ENCODE peak calls at places on chromosomes 11 and 22, in eight cellular contexts. One of them, this sample, is unnamed.

GRCh38 chr11:121575250-121575962 is 122.6 kb upstream of the SORL1-AS1 start:
- DNase-seq in cardiac fibroblast: peak; percentile 47
- DNase-seq in AG04450: peak; percentile 29
- DNase-seq in left ventricle myocardium inferior: peak; percentile 58
- DNase-seq in fibroblast of villous mesenchyme: peak; percentile 94
- DNase-seq in choroid plexus epithelial cell: peak; percentile 83
- DNase-seq in H9: no peak
- DNase-seq in upper lobe of right lung: peak; percentile 89
- DNase-seq in this sample: no peak

GRCh38 chr11:132744771-132745170 is 787.5 kb downstream of the OPCML start:
- DNase-seq in cardiac fibroblast: peak; percentile 14
- DNase-seq in AG04450: peak; percentile 32
- DNase-seq in left ventricle myocardium inferior: no peak
- DNase-seq in fibroblast of villous mesenchyme: no peak
- DNase-seq in choroid plexus epithelial cell: no peak
- DNase-seq in H9: no peak
- DNase-seq in upper lobe of right lung: no peak
- DNase-seq in this sample: peak; percentile 83

GRCh38 chr22:23621082-23621780 is 10.9 kb downstream of the DRICH1 start:
- DNase-seq in cardiac fibroblast: no peak
- DNase-seq in AG04450: no peak
- DNase-seq in left ventricle myocardium inferior: no peak
- DNase-seq in fibroblast of villous mesenchyme: no peak
- DNase-seq in choroid plexus epithelial cell: no peak
- DNase-seq in H9: no peak
- DNase-seq in upper lobe of right lung: no peak
- DNase-seq in this sample: no peak

GRCh38 chr22:46425011-46425410 is 89.5 kb downstream of the TRMU start:
- DNase-seq in cardiac fibroblast: peak; percentile 5
- DNase-seq in AG04450: no peak
- DNase-seq in left ventricle myocardium inferior: no peak
- DNase-seq in fibroblast of villous mesenchyme: peak; percentile 51
- DNase-seq in choroid plexus epithelial cell: peak; percentile 34
- DNase-seq in H9: no peak
- DNase-seq in upper lobe of right lung: no peak
- DNase-seq in this sample: peak; percentile 94

GRCh38 chr11:110131386-110132123 is 38.4 kb downstream of the ZC3H12C start:
- DNase-seq in cardiac fibroblast: no peak
- DNase-seq in AG04450: no peak
- DNase-seq in left ventricle myocardium inferior: no peak
- DNase-seq in fibroblast of villous mesenchyme: no peak
- DNase-seq in choroid plexus epithelial cell: no peak
- DNase-seq in H9: no peak
- DNase-seq in upper lobe of right lung: no peak
- DNase-seq in this sample: no peak

GRCh38 chr11:100925935-100926334 is 203.7 kb downstream of the PGR start:
- DNase-seq in cardiac fibroblast: peak; percentile 50
- DNase-seq in AG04450: no peak
- DNase-seq in left ventricle myocardium inferior: no peak
- DNase-seq in fibroblast of villous mesenchyme: peak; percentile 89
- DNase-seq in choroid plexus epithelial cell: peak; percentile 89
- DNase-seq in H9: no peak
- DNase-seq in upper lobe of right lung: no peak
- DNase-seq in this sample: peak; percentile 50

GRCh38 chr11:35983965-35984364 is 40.1 kb downstream of the LDLRAD3 start:
- DNase-seq in cardiac fibroblast: no peak
- DNase-seq in AG04450: no peak
- DNase-seq in left ventricle myocardium inferior: no peak
- DNase-seq in fibroblast of villous mesenchyme: peak; percentile 69
- DNase-seq in choroid plexus epithelial cell: no peak
- DNase-seq in H9: no peak
- DNase-seq in upper lobe of right lung: no peak
- DNase-seq in this sample: no peak

GRCh38 chr11:64777449-64778222 is 706 bp downstream of the SF1 start:
- DNase-seq in cardiac fibroblast: peak; percentile 81
- DNase-seq in AG04450: peak; percentile 43
- DNase-seq in left ventricle myocardium inferior: peak; percentile 87
- DNase-seq in fibroblast of villous mesenchyme: peak; percentile 82
- DNase-seq in choroid plexus epithelial cell: peak; percentile 86
- DNase-seq in H9: peak; percentile 72
- DNase-seq in upper lobe of right lung: peak; percentile 92
- DNase-seq in this sample: peak; percentile 74

GRCh38 chr11:62881579-62882427 is 1.1 kb downstream of the SLC3A2 start:
- DNase-seq in cardiac fibroblast: peak; percentile 98
- DNase-seq in AG04450: peak; percentile 93
- DNase-seq in left ventricle myocardium inferior: peak; percentile 90
- DNase-seq in fibroblast of villous mesenchyme: peak; percentile 99
- DNase-seq in choroid plexus epithelial cell: peak; percentile 98
- DNase-seq in H9: no peak
- DNase-seq in upper lobe of right lung: peak; percentile 97
- DNase-seq in this sample: peak; percentile 98

GRCh38 chr22:35839811-35840739 is 122.4 kb downstream of the APOL5 start:
- DNase-seq in cardiac fibroblast: peak; percentile 99
- DNase-seq in AG04450: peak; percentile 96
- DNase-seq in left ventricle myocardium inferior: peak; percentile 82
- DNase-seq in fibroblast of villous mesenchyme: peak; percentile 96
- DNase-seq in choroid plexus epithelial cell: peak; percentile 99
- DNase-seq in H9: peak; percentile 94
- DNase-seq in upper lobe of right lung: peak; percentile 91
- DNase-seq in this sample: peak; percentile 99

GRCh38 chr22:37991738-37992442 is 7.5 kb upstream of the SOX10 start:
- DNase-seq in cardiac fibroblast: no peak
- DNase-seq in AG04450: no peak
- DNase-seq in left ventricle myocardium inferior: no peak
- DNase-seq in fibroblast of villous mesenchyme: no peak
- DNase-seq in choroid plexus epithelial cell: no peak
- DNase-seq in H9: no peak
- DNase-seq in upper lobe of right lung: no peak
- DNase-seq in this sample: no peak

GRCh38 chr22:16783930-16784354 is 41.3 kb downstream of the XKR3 start:
- DNase-seq in cardiac fibroblast: no peak
- DNase-seq in AG04450: no peak
- DNase-seq in left ventricle myocardium inferior: no peak
- DNase-seq in fibroblast of villous mesenchyme: no peak
- DNase-seq in choroid plexus epithelial cell: no peak
- DNase-seq in H9: peak; percentile 41
- DNase-seq in upper lobe of right lung: no peak
- DNase-seq in this sample: no peak
- TF ChIP-seq CTCF in cardiac fibroblast: peak; percentile 48
- TF ChIP-seq CTCF in AG04450: peak; percentile 23
- TF ChIP-seq CTCF in left ventricle myocardium inferior: peak; percentile 27
- TF ChIP-seq CTCF in fibroblast of villous mesenchyme: no peak
- TF ChIP-seq CTCF in choroid plexus epithelial cell: peak; percentile 18
- TF ChIP-seq CTCF in H9: peak; percentile 68
- TF ChIP-seq CTCF in upper lobe of right lung: peak; percentile 47
- TF ChIP-seq CTCF in this sample: peak; percentile 31

DNA sequence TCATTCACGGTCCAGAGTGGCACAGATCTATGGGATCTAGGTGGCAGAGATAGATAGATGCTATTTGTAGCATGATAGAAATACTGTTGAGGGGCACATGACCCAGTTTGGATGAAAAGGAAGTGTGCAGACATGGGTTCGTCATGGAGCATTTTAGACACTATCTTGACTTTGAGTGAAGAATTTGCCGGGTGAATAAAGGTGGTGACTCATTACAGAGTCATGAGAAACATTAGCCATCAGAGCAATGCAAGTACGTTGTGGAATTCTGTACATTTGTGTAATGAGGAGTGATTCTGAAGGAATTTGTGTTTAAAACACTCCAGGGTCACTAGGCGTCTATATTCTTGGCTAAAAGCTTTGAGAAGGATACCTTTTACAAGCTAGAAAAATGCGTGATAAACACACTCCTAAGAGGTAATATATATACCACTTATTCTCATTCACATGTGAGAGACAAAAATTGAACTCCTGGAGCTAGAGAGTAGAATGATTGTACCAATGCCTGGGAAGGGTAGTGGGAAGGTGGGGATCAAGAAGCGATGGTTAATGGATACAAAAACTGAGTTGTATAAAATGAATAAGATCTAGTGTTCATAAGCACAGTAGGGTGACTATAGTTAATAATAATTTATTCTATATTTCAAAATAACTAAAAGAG is 593.7 kb upstream of the LUZP2 start:
- DNase-seq in cardiac fibroblast: peak; percentile 86
- DNase-seq in AG04450: peak; percentile 83
- DNase-seq in left ventricle myocardium inferior: no peak
- DNase-seq in fibroblast of villous mesenchyme: peak; percentile 57
- DNase-seq in choroid plexus epithelial cell: peak; percentile 96
- DNase-seq in H9: no peak
- DNase-seq in upper lobe of right lung: no peak
- DNase-seq in this sample: peak; percentile 80
- TF ChIP-seq CTCF in cardiac fibroblast: no peak
- TF ChIP-seq CTCF in AG04450: no peak
- TF ChIP-seq CTCF in left ventricle myocardium inferior: no peak
- TF ChIP-seq CTCF in fibroblast of villous mesenchyme: no peak
- TF ChIP-seq CTCF in choroid plexus epithelial cell: no peak
- TF ChIP-seq CTCF in H9: no peak
- TF ChIP-seq CTCF in upper lobe of right lung: no peak
- TF ChIP-seq CTCF in this sample: no peak

GRCh38 chr11:843818-844692 is 1.4 kb downstream of the TSPAN4 start:
- DNase-seq in cardiac fibroblast: peak; percentile 99
- DNase-seq in AG04450: peak; percentile 79
- DNase-seq in left ventricle myocardium inferior: peak; percentile 92
- DNase-seq in fibroblast of villous mesenchyme: peak; percentile 95
- DNase-seq in choroid plexus epithelial cell: peak; percentile 97
- DNase-seq in H9: peak; percentile 96
- DNase-seq in upper lobe of right lung: peak; percentile 97
- DNase-seq in this sample: peak; percentile 98
- TF ChIP-seq CTCF in cardiac fibroblast: no peak
- TF ChIP-seq CTCF in AG04450: no peak
- TF ChIP-seq CTCF in left ventricle myocardium inferior: no peak
- TF ChIP-seq CTCF in fibroblast of villous mesenchyme: no peak
- TF ChIP-seq CTCF in choroid plexus epithelial cell: no peak
- TF ChIP-seq CTCF in H9: no peak
- TF ChIP-seq CTCF in upper lobe of right lung: no peak
- TF ChIP-seq CTCF in this sample: no peak

GRCh38 chr11:68652683-68653156 is 31.6 kb upstream of the GAL start:
- DNase-seq in cardiac fibroblast: no peak
- DNase-seq in AG04450: no peak
- DNase-seq in left ventricle myocardium inferior: no peak
- DNase-seq in fibroblast of villous mesenchyme: no peak
- DNase-seq in choroid plexus epithelial cell: no peak
- DNase-seq in H9: no peak
- DNase-seq in upper lobe of right lung: no peak
- DNase-seq in this sample: no peak

GRCh38 chr11:68655406-68655805 is 28.9 kb upstream of the GAL start:
- DNase-seq in cardiac fibroblast: no peak
- DNase-seq in AG04450: no peak
- DNase-seq in left ventricle myocardium inferior: no peak
- DNase-seq in fibroblast of villous mesenchyme: no peak
- DNase-seq in choroid plexus epithelial cell: no peak
- DNase-seq in H9: no peak
- DNase-seq in upper lobe of right lung: no peak
- DNase-seq in this sample: no peak

GRCh38 chr11:68654978-68655377 is 29.4 kb upstream of the GAL start:
- DNase-seq in cardiac fibroblast: no peak
- DNase-seq in AG04450: no peak
- DNase-seq in left ventricle myocardium inferior: no peak
- DNase-seq in fibroblast of villous mesenchyme: no peak
- DNase-seq in choroid plexus epithelial cell: no peak
- DNase-seq in H9: no peak
- DNase-seq in upper lobe of right lung: no peak
- DNase-seq in this sample: no peak

GRCh38 chr11:68651985-68652682 is 32.2 kb upstream of the GAL start:
- DNase-seq in cardiac fibroblast: no peak
- DNase-seq in AG04450: no peak
- DNase-seq in left ventricle myocardium inferior: no peak
- DNase-seq in fibroblast of villous mesenchyme: no peak
- DNase-seq in choroid plexus epithelial cell: no peak
- DNase-seq in H9: no peak
- DNase-seq in upper lobe of right lung: no peak
- DNase-seq in this sample: no peak

DNA sequence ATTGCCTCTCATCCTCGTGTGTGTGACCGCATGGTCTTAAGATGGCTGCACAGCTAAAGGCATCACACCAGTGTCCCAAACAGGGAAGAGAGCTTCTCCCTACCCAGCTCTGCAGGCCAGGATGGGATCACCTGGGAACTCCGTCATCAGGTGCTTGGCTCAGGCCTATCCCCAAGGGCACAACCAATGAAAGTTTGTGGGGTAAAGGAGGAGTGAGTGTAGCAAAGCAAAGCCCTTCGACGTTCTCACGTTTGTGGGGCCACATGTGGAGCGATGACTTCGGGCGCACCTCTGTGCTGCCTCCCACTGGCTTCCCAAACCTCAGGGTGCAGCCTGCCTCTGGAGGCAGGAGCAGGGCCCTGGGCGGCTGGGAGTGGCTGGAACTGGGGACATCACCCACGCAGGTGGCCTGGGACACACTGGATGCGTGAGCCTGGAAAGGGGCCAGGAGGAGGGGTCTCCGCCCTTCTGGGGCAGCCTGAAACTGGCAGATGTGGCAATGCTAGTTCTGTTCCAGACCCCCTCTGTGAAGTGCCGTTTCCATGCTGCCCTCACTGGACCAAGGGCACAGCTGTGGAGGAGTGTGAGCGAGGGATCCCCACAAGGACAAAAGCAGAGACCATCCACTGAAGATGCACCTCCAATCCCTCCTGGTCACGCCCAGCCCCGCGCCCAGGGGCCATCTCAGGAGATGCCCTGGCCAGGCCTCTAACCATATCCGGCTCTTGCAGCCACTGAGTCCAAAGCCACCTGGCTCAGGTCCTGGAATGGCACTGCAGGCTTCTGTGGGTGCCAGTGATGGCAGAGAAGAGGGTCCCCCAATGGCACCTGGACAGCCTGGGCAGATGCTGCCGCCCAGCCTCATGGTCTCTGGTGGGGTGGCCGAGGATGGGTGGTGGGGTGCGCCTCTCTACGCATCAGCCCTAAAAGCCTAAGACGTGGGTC is 30.6 kb upstream of the GAL start:
- DNase-seq in cardiac fibroblast: no peak
- DNase-seq in AG04450: no peak
- DNase-seq in left ventricle myocardium inferior: no peak
- DNase-seq in fibroblast of villous mesenchyme: no peak
- DNase-seq in choroid plexus epithelial cell: no peak
- DNase-seq in H9: no peak
- DNase-seq in upper lobe of right lung: no peak
- DNase-seq in this sample: no peak
- TF ChIP-seq CTCF in cardiac fibroblast: no peak
- TF ChIP-seq CTCF in AG04450: no peak
- TF ChIP-seq CTCF in left ventricle myocardium inferior: no peak
- TF ChIP-seq CTCF in fibroblast of villous mesenchyme: no peak
- TF ChIP-seq CTCF in choroid plexus epithelial cell: no peak
- TF ChIP-seq CTCF in H9: no peak
- TF ChIP-seq CTCF in upper lobe of right lung: no peak
- TF ChIP-seq CTCF in this sample: no peak